ENCODE peak calls at places on chromosomes 5 and 9, in eight cellular contexts. H is stimulated activated effector memory CD8-positive, alpha-beta T cell treated with anti-CD3 and anti-CD28 coated beads, Interleukin-12 subunit alpha, Interleukin-12 subunit beta, amount 100 ng/mL, for 72 hours; N is Right ventricle myocardium inferior; Y is lower lobe of right lung; J is heart right ventricle; Q is mucosa of descending colon; C is psoas muscle; T is Right ventricle myocardium superior. P is an unnamed sample.

GRCh38 chr5:9545959-9546851 is at the start of gene SEMA5A:
- ATAC-seq in H (peak; percentile 28), N (peak; percentile 86), Y (peak; percentile 88), J (peak; percentile 80), Q (peak; percentile 79), C (peak; percentile 74), T (peak; percentile 82), P (peak; percentile 90)

GRCh38 chr9:36151306-36152210 is 15.0 kb downstream of the GLIPR2 start:
- ATAC-seq in H (peak; percentile 93), N (peak; percentile 47), Y (peak; percentile 74), J (peak; percentile 64), Q (peak; percentile 84), C (peak; percentile 39), T (peak; percentile 42), P (peak; percentile 64)

GRCh38 chr9:21919377-21920362 is 74.5 kb downstream of the CDKN2A start:
- ATAC-seq in H (peak; percentile 99), N (no peak), Y (peak; percentile 46), J (no peak), Q (peak; percentile 96), C (no peak), T (no peak), P (no peak)

GRCh38 chr5:75681125-75681830 is 36.0 kb downstream of the POC5 start:
- ATAC-seq in H (peak; percentile 24), N (no peak), Y (peak; percentile 69), J (no peak), Q (no peak), C (no peak), T (no peak), P (no peak)

GRCh38 chr5:44830951-44831350 is 22.2 kb downstream of the MRPS30 start:
- ATAC-seq in H (no peak), N (no peak), Y (no peak), J (no peak), Q (no peak), C (no peak), T (no peak), P (no peak)

GRCh38 chr5:21774281-21774680 is 1078.9 kb downstream of the CDH12 start:
- ATAC-seq in H (no peak), N (no peak), Y (no peak), J (no peak), Q (no peak), C (no peak), T (no peak), P (no peak)

GRCh38 chr9:37405350-37405749 is 17.1 kb upstream of the GRHPR start:
- ATAC-seq in H (no peak), N (peak; percentile 84), Y (peak; percentile 50), J (peak; percentile 68), Q (no peak), C (no peak), T (peak; percentile 90), P (no peak)

GRCh38 chr9:35422753-35423152 is 67.2 kb upstream of the RUSC2 start:
- ATAC-seq in H (no peak), N (no peak), Y (no peak), J (no peak), Q (no peak), C (no peak), T (no peak), P (no peak)

GRCh38 chr5:56148453-56148971 is 84.6 kb downstream of the ANKRD55 start:
- ATAC-seq in H (peak; percentile 81), N (no peak), Y (peak; percentile 28), J (no peak), Q (peak; percentile 74), C (no peak), T (no peak), P (no peak)

GRCh38 chr9:126915846-126916543 is 1.4 kb downstream of the RALGPS1 start:
- ATAC-seq in H (no peak), N (no peak), Y (no peak), J (no peak), Q (no peak), C (no peak), T (no peak), P (peak; percentile 31)

GRCh38 chr9:127860260-127860659 is 5.8 kb upstream of the ENG start:
- ATAC-seq in H (no peak), N (peak; percentile 60), Y (no peak), J (peak; percentile 50), Q (no peak), C (no peak), T (peak; percentile 29), P (no peak)

GRCh38 chr9:114072181-114073140 is 5.6 kb downstream of the AMBP start:
- ATAC-seq in H (no peak), N (peak; percentile 90), Y (peak; percentile 69), J (peak; percentile 83), Q (peak; percentile 40), C (peak; percentile 56), T (peak; percentile 94), P (peak; percentile 60)

GRCh38 chr5:66933066-66933465 is 263.5 kb downstream of the CD180 start:
- ATAC-seq in H (no peak), N (no peak), Y (no peak), J (no peak), Q (no peak), C (no peak), T (no peak), P (no peak)

GRCh38 chr9:76609285-76610008 is 150.5 kb downstream of the GCNT1 start:
- ATAC-seq in H (no peak), N (no peak), Y (peak; percentile 52), J (peak; percentile 17), Q (peak; percentile 17), C (no peak), T (peak; percentile 21), P (no peak)

GRCh38 chr9:114957558-114957957 is 27.2 kb upstream of the TNFSF8 start:
- ATAC-seq in H (peak; percentile 84), N (no peak), Y (no peak), J (no peak), Q (no peak), C (no peak), T (no peak), P (no peak)

GRCh38 chr5:61228691-61229280 is 66.5 kb upstream of the SMIM15 start:
- ATAC-seq in H (peak; percentile 77), N (no peak), Y (peak; percentile 39), J (no peak), Q (peak; percentile 45), C (no peak), T (no peak), P (peak; percentile 88)

GRCh38 chr5:40391642-40392041 is 288.1 kb upstream of the PTGER4 start:
- ATAC-seq in H (no peak), N (no peak), Y (peak; percentile 57), J (peak; percentile 62), Q (peak; percentile 72), C (no peak), T (no peak), P (no peak)

GRCh38 chr9:93035821-93036351 is 22.6 kb upstream of the SUSD3 start:
- ATAC-seq in H (no peak), N (no peak), Y (no peak), J (no peak), Q (no peak), C (no peak), T (no peak), P (no peak)

GRCh38 chr5:40223884-40224402 is 455.8 kb upstream of the PTGER4 start:
- ATAC-seq in H (peak; percentile 98), N (no peak), Y (no peak), J (no peak), Q (no peak), C (no peak), T (no peak), P (no peak)

GRCh38 chr9:96038914-96039313 is 163.4 kb downstream of the ERCC6L2 start:
- ATAC-seq in H (no peak), N (no peak), Y (no peak), J (no peak), Q (no peak), C (no peak), T (no peak), P (no peak)

GRCh38 chr5:42403236-42403635 is 20.0 kb upstream of the GHR start:
- ATAC-seq in H (no peak), N (no peak), Y (no peak), J (no peak), Q (no peak), C (no peak), T (no peak), P (no peak)

GRCh38 chr9:114223564-114224246 is 68.4 kb downstream of the COL27A1 start:
- ATAC-seq in H (no peak), N (no peak), Y (no peak), J (no peak), Q (no peak), C (peak; percentile 91), T (no peak), P (peak; percentile 40)

GRCh38 chr5:136926073-136926472 is 560.7 kb upstream of the TRPC7 start:
- ATAC-seq in H (no peak), N (no peak), Y (no peak), J (no peak), Q (no peak), C (no peak), T (no peak), P (no peak)

GRCh38 chr9:6605202-6605601 is 40.3 kb downstream of the GLDC start:
- ATAC-seq in H (peak; percentile 77), N (no peak), Y (no peak), J (no peak), Q (peak; percentile 43), C (no peak), T (no peak), P (no peak)

GRCh38 chr9:129714393-129715051 is 38.3 kb downstream of the PTGES start:
- ATAC-seq in H (no peak), N (no peak), Y (no peak), J (no peak), Q (no peak), C (no peak), T (no peak), P (no peak)

GRCh38 chr9:98922721-98923435 is 20.8 kb upstream of the COL15A1 start:
- ATAC-seq in H (peak; percentile 19), N (peak; percentile 42), Y (peak; percentile 49), J (peak; percentile 53), Q (peak; percentile 40), C (no peak), T (peak; percentile 28), P (no peak)

GRCh38 chr5:35881758-35882157 is 25.1 kb downstream of the IL7R start:
- ATAC-seq in H (no peak), N (no peak), Y (no peak), J (no peak), Q (no peak), C (no peak), T (no peak), P (no peak)

GRCh38 chr5:50958852-50959457 is 292.5 kb downstream of the PARP8 start:
- ATAC-seq in H (no peak), N (no peak), Y (no peak), J (no peak), Q (peak; percentile 57), C (no peak), T (no peak), P (no peak)

GRCh38 chr9:75229605-75230332 is 141.5 kb downstream of the OSTF1 start:
- ATAC-seq in H (peak; percentile 73), N (no peak), Y (peak; percentile 92), J (no peak), Q (peak; percentile 94), C (no peak), T (peak; percentile 48), P (peak; percentile 100)